ENCODE peak calls at places on chromosomes 13 and 19, in five cellular contexts. F is thyroid gland; V is neural crest cell; U is activated T-cell treated with anti-CD3 and anti-CD28 coated beads, Interleukin-2, amount 50 U/mL, for 1 hour; D is glutamatergic neuron. A is an unnamed sample.

GRCh38 chr13:44307255-44307654 is 66.4 kb upstream of the SERP2 start:
- DNase-seq in F (no peak), V (no peak), U (no peak), D (no peak), A (peak)

GRCh38 chr19:32131037-32131436 is 214.4 kb upstream of the ZNF507 start:
- DNase-seq in F (no peak), V (no peak), U (no peak), D (no peak), A (no peak)

GRCh38 chr13:70769771-70770326 is 661.6 kb upstream of the KLHL1 start:
- DNase-seq in F (no peak), V (no peak), U (no peak), D (no peak), A (no peak)

GRCh38 chr19:47363758-47364529 is 14.8 kb downstream of the DHX34 start:
- DNase-seq in F (no peak), V (no peak), U (no peak), D (peak), A (peak)

GRCh38 chr19:2616741-2617392 is 85.6 kb downstream of the GNG7 start:
- DNase-seq in F (peak), V (no peak), U (no peak), D (no peak), A (no peak)

GRCh38 chr13:32581177-32581786 is 5.0 kb upstream of the PDS5B start:
- DNase-seq in F (no peak), V (no peak), U (no peak), D (no peak), A (peak)

GRCh38 chr13:50911051-50911690 is 1.6 kb downstream of the RNASEH2B start:
- DNase-seq in F (no peak), V (no peak), U (no peak), D (no peak), A (peak)

GRCh38 chr13:51292000-51292550 is 47.4 kb upstream of the SERPINE3 start:
- DNase-seq in F (no peak), V (no peak), U (no peak), D (no peak), A (no peak)

GRCh38 chr13:30334663-30335386 is 27.5 kb upstream of the KATNAL1 start:
- DNase-seq in F (no peak), V (peak), U (no peak), D (no peak), A (peak)

GRCh38 chr19:10812902-10813404 is 23.1 kb downstream of the TMED1 start:
- DNase-seq in F (peak), V (no peak), U (no peak), D (no peak), A (peak)

GRCh38 chr13:24161980-24162517 is 1.5 kb downstream of the SPATA13 start:
- DNase-seq in F (peak), V (no peak), U (no peak), D (no peak), A (no peak)

GRCh38 chr13:98451676-98452105 is 125.2 kb downstream of the STK24 start:
- DNase-seq in F (peak), V (no peak), U (no peak), D (peak), A (no peak)

GRCh38 chr19:54209748-54210494 is 9.3 kb downstream of the RPS9 start:
- DNase-seq in F (peak), V (no peak), U (no peak), D (no peak), A (peak)

GRCh38 chr13:71290963-71291937 is 575.8 kb downstream of the DACH1 start:
- DNase-seq in F (peak), V (no peak), U (peak), D (no peak), A (peak)

GRCh38 chr19:46731584-46731983 is 14.3 kb upstream of the FKRP start:
- DNase-seq in F (no peak), V (no peak), U (no peak), D (no peak), A (no peak)

GRCh38 chr19:17719730-17720486 is 628 bp downstream of the MAP1S start:
- DNase-seq in F (peak), V (no peak), U (peak), D (peak), A (no peak)

GRCh38 chr19:41695745-41696144 is 7.7 kb upstream of the CEACAM7 start:
- DNase-seq in F (no peak), V (no peak), U (no peak), D (no peak), A (no peak)

GRCh38 chr19:36142046-36142445 is 2.2 kb downstream of the CAPNS1 start:
- DNase-seq in F (no peak), V (no peak), U (no peak), D (no peak), A (no peak)

GRCh38 chr19:2255112-2255845 is 938 bp downstream of the JSRP1 start:
- DNase-seq in F (no peak), V (no peak), U (no peak), D (peak), A (no peak)

GRCh38 chr13:110367620-110368019 is 60.5 kb downstream of the COL4A2 start:
- DNase-seq in F (no peak), V (no peak), U (no peak), D (no peak), A (no peak)

GRCh38 chr13:21837841-21838551 is 167.1 kb downstream of the FGF9 start:
- DNase-seq in F (no peak), V (no peak), U (no peak), D (no peak), A (peak)

GRCh38 chr13:28568286-28568685 is 73.4 kb upstream of the FLT1 start:
- DNase-seq in F (peak), V (no peak), U (no peak), D (no peak), A (no peak)

GRCh38 chr13:75986818-75987217 is 350.7 kb downstream of the LMO7 start:
- DNase-seq in F (no peak), V (no peak), U (no peak), D (no peak), A (no peak)

GRCh38 chr13:73230714-73231113 is 171.9 kb downstream of the KLF5 start:
- DNase-seq in F (no peak), V (no peak), U (no peak), D (no peak), A (no peak)

GRCh38 chr19:41409288-41409687 is 11.7 kb downstream of the BCKDHA start:
- DNase-seq in F (peak), V (no peak), U (no peak), D (no peak), A (peak)

GRCh38 chr19:5205388-5205787 is 135.2 kb downstream of the PTPRS start:
- DNase-seq in F (no peak), V (no peak), U (peak), D (no peak), A (no peak)

GRCh38 chr19:28543244-28543776 is 669.6 kb downstream of the UQCRFS1 start:
- DNase-seq in F (no peak), V (no peak), U (no peak), D (no peak), A (no peak)

GRCh38 chr13:107518292-107518691 is 697.0 kb downstream of the LIG4 start:
- DNase-seq in F (no peak), V (no peak), U (no peak), D (no peak), A (no peak)

GRCh38 chr13:97107815-97108534 is 113.7 kb upstream of the OXGR1 start:
- DNase-seq in F (no peak), V (no peak), U (no peak), D (no peak), A (no peak)

GRCh38 chr13:109272595-109273325 is 513.6 kb downstream of the IRS2 start:
- DNase-seq in F (no peak), V (no peak), U (no peak), D (no peak), A (no peak)

GRCh38 chr19:49557641-49558325 is 22.6 kb downstream of the NOSIP start:
- DNase-seq in F (no peak), V (no peak), U (no peak), D (no peak), A (no peak)

GRCh38 chr13:98851276-98851675 is 98.8 kb upstream of the SLC15A1 start:
- DNase-seq in F (no peak), V (no peak), U (no peak), D (no peak), A (no peak)

GRCh38 chr19:7654401-7654800 is 14.4 kb upstream of the RETN start:
- DNase-seq in F (no peak), V (no peak), U (no peak), D (no peak), A (peak)

GRCh38 chr19:13006431-13007281 is 11.4 kb downstream of the NFIX start:
- DNase-seq in F (peak), V (no peak), U (no peak), D (no peak), A (no peak)